ENCODE peak calls at places on chromosomes 1 and 21, in eight cellular contexts. F is naive B cell, Z is AG08395, Q is hepatocyte, E is iPS DF 19.7, B is Peyer's patch, D is NCI-H187, M is A172. W is an unnamed sample.

GRCh38 chr1:113276507-113276906 is 113.8 kb upstream of the MAGI3 start:
- DNase-seq in E (no peak), Q (no peak), F (no peak), B (no peak), M (no peak), D (no peak), Z (no peak), W (no peak)

GRCh38 chr1:161070737-161071136 is 1.0 kb upstream of the ARHGAP30 start:
- DNase-seq in M (no peak), Z (no peak), F (no peak), D (no peak), Q (no peak), E (no peak), B (no peak), W (no peak)

GRCh38 chr1:30778156-30778978 is 20.8 kb upstream of the LAPTM5 start:
- DNase-seq in D (no peak), F (no peak), Z (peak; percentile 54), Q (peak; percentile 76), B (no peak), E (no peak), M (peak; percentile 78), W (peak; percentile 51)

GRCh38 chr21:28719731-28720130 is 272.9 kb downstream of the LTN1 start:
- DNase-seq in E (no peak), Q (no peak), Z (no peak), B (no peak), F (no peak), D (no peak), M (no peak), W (no peak)

GRCh38 chr1:212600980-212601379 is 7.6 kb upstream of the ATF3 start:
- DNase-seq in E (no peak), B (no peak), Q (no peak), Z (no peak), D (no peak), F (no peak), M (no peak), W (no peak)

GRCh38 chr1:68120136-68120791 is 69.8 kb upstream of the DIRAS3 start:
- DNase-seq in E (no peak), Q (peak; percentile 79), B (no peak), F (peak; percentile 33), Z (peak; percentile 77), M (peak; percentile 70), D (no peak), W (peak; percentile 89)

GRCh38 chr1:19385869-19386591 is 73.9 kb downstream of the SLC66A1 start:
- DNase-seq in M (no peak), D (no peak), Z (peak; percentile 79), B (no peak), E (no peak), Q (peak; percentile 74), F (no peak), W (no peak)

GRCh38 chr1:164792410-164793004 is 233.5 kb downstream of the PBX1 start:
- DNase-seq in M (no peak), F (no peak), B (no peak), Z (no peak), E (no peak), Q (no peak), D (no peak), W (no peak)

GRCh38 chr1:226763741-226764264 is 24.7 kb upstream of the ITPKB start:
- DNase-seq in E (peak; percentile 75), Z (peak; percentile 78), Q (peak; percentile 75), M (peak; percentile 98), F (no peak), B (no peak), D (no peak), W (peak; percentile 41)

W was measured in DMS53.